ENCODE peak calls at places on chromosomes 2 and 18, in four cellular contexts. One of them, this sample, is unnamed.

GRCh38 chr2:37833420-37833819 is 91.7 kb upstream of the RMDN2 start:
- DNase-seq in HepG2: no peak
- DNase-seq in K562: no peak
- DNase-seq in HCT116: no peak
- DNase-seq in this sample: no peak

GRCh38 chr18:56083097-56083865 is 495.3 kb upstream of the TCF4 start:
- DNase-seq in K562: no peak
- DNase-seq in HepG2: no peak
- DNase-seq in HCT116: no peak
- DNase-seq in this sample: no peak

GRCh38 chr2:36513661-36514060 is 84.3 kb downstream of the FEZ2 start:
- DNase-seq in HCT116: no peak
- DNase-seq in HepG2: no peak
- DNase-seq in K562: no peak
- DNase-seq in this sample: no peak

GRCh38 chr2:159202568-159203071 is 83.9 kb downstream of the WDSUB1 start:
- DNase-seq in HCT116: no peak
- DNase-seq in K562: no peak
- DNase-seq in HepG2: peak
- DNase-seq in this sample: no peak

GRCh38 chr2:109317471-109318090 is 188.6 kb downstream of the SH3RF3 start:
- DNase-seq in HepG2: no peak
- DNase-seq in HCT116: no peak
- DNase-seq in K562: no peak
- DNase-seq in this sample: no peak

GRCh38 chr18:78638889-78639596 is 340.6 kb upstream of the SALL3 start:
- DNase-seq in HepG2: no peak
- DNase-seq in HCT116: no peak
- DNase-seq in K562: no peak
- DNase-seq in this sample: no peak

GRCh38 chr2:184455616-184456015 is 142.7 kb upstream of the ZNF804A start:
- DNase-seq in HepG2: no peak
- DNase-seq in K562: no peak
- DNase-seq in HCT116: no peak
- DNase-seq in this sample: no peak

GRCh38 chr18:77702686-77703085 is 453.0 kb downstream of the GALR1 start:
- DNase-seq in HepG2: peak
- DNase-seq in HCT116: no peak
- DNase-seq in K562: no peak
- DNase-seq in this sample: peak

GRCh38 chr2:236943841-236944513 is 141.7 kb upstream of the COPS8 start:
- DNase-seq in HepG2: no peak
- DNase-seq in K562: no peak
- DNase-seq in HCT116: no peak
- DNase-seq in this sample: no peak

GRCh38 chr2:19687260-19687659 is 214.5 kb downstream of the TTC32 start:
- DNase-seq in HCT116: no peak
- DNase-seq in K562: no peak
- DNase-seq in HepG2: no peak
- DNase-seq in this sample: no peak

GRCh38 chr18:74271656-74272055 is 20.1 kb downstream of the CYB5A start:
- DNase-seq in HepG2: no peak
- DNase-seq in K562: no peak
- DNase-seq in HCT116: no peak
- DNase-seq in this sample: no peak

GRCh38 chr18:49274188-49274714 is 186.2 kb downstream of the DYM start:
- DNase-seq in HCT116: peak
- DNase-seq in HepG2: no peak
- DNase-seq in K562: no peak
- DNase-seq in this sample: no peak

GRCh38 chr2:164112105-164112504 is 376.3 kb upstream of the FIGN start:
- DNase-seq in K562: no peak
- DNase-seq in HepG2: no peak
- DNase-seq in HCT116: no peak
- DNase-seq in this sample: no peak

GRCh38 chr18:9354256-9354655 is 19.7 kb downstream of the TWSG1 start:
- DNase-seq in HCT116: no peak
- DNase-seq in HepG2: no peak
- DNase-seq in K562: no peak
- DNase-seq in this sample: no peak

GRCh38 chr2:66443977-66444855 is 9.3 kb downstream of the MEIS1 start:
- DNase-seq in K562: no peak
- DNase-seq in HCT116: no peak
- DNase-seq in HepG2: no peak
- DNase-seq in this sample: no peak

GRCh38 chr2:232292395-232293154 is 86.0 kb upstream of the ALPP start:
- DNase-seq in HCT116: peak
- DNase-seq in K562: peak
- DNase-seq in HepG2: peak
- DNase-seq in this sample: no peak

GRCh38 chr2:120253021-120253882 is 600 bp downstream of the RALB start:
- DNase-seq in HepG2: peak
- DNase-seq in HCT116: no peak
- DNase-seq in K562: peak
- DNase-seq in this sample: no peak

GRCh38 chr18:23587220-23587642 is 925 bp upstream of the NPC1 start:
- DNase-seq in HepG2: no peak
- DNase-seq in HCT116: no peak
- DNase-seq in K562: no peak
- DNase-seq in this sample: no peak

GRCh38 chr2:168583064-168583709 is 127.1 kb downstream of the CERS6 start:
- DNase-seq in K562: no peak
- DNase-seq in HCT116: no peak
- DNase-seq in HepG2: no peak
- DNase-seq in this sample: no peak

GRCh38 chr2:42542871-42543270 is 25.6 kb upstream of the MTA3 start:
- DNase-seq in HepG2: no peak
- DNase-seq in HCT116: no peak
- DNase-seq in K562: no peak
- DNase-seq in this sample: no peak

GRCh38 chr2:119451336-119452050 is 19.8 kb downstream of the TMEM37 start:
- DNase-seq in HCT116: no peak
- DNase-seq in HepG2: no peak
- DNase-seq in K562: no peak
- DNase-seq in this sample: no peak

GRCh38 chr2:73821227-73821626 is 7.5 kb upstream of the STAMBP start:
- DNase-seq in K562: no peak
- DNase-seq in HCT116: no peak
- DNase-seq in HepG2: no peak
- DNase-seq in this sample: no peak

GRCh38 chr2:24105816-24106215 is 17.3 kb downstream of the PFN4 start:
- DNase-seq in HepG2: no peak
- DNase-seq in K562: no peak
- DNase-seq in HCT116: no peak
- DNase-seq in this sample: no peak

GRCh38 chr2:74302865-74303264 is 40.4 kb downstream of the SLC4A5 start:
- DNase-seq in HepG2: no peak
- DNase-seq in K562: no peak
- DNase-seq in HCT116: no peak
- DNase-seq in this sample: no peak

GRCh38 chr18:9137168-9138066 is 836 bp downstream of the ANKRD12 start:
- DNase-seq in HCT116: peak
- DNase-seq in K562: peak
- DNase-seq in HepG2: peak
- DNase-seq in this sample: no peak

GRCh38 chr2:6760132-6760531 is 105.6 kb downstream of the CMPK2 start:
- DNase-seq in K562: no peak
- DNase-seq in HepG2: no peak
- DNase-seq in HCT116: no peak
- DNase-seq in this sample: no peak

GRCh38 chr18:40159141-40160017 is 1795.7 kb upstream of the PIK3C3 start:
- DNase-seq in HCT116: peak
- DNase-seq in K562: no peak
- DNase-seq in HepG2: peak
- DNase-seq in this sample: no peak

GRCh38 chr18:12376034-12376717 is 851 bp downstream of the AFG3L2 start:
- DNase-seq in HCT116: no peak
- DNase-seq in HepG2: peak
- DNase-seq in K562: no peak
- DNase-seq in this sample: no peak

GRCh38 chr2:98134138-98134537 is 47.2 kb downstream of the VWA3B start:
- DNase-seq in HCT116: no peak
- DNase-seq in HepG2: no peak
- DNase-seq in K562: no peak
- DNase-seq in this sample: no peak

GRCh38 chr2:164662066-164662465 is 40.8 kb upstream of the GRB14 start:
- DNase-seq in HepG2: no peak
- DNase-seq in HCT116: no peak
- DNase-seq in K562: no peak
- DNase-seq in this sample: no peak

GRCh38 chr2:71538656-71539265 is 85.4 kb downstream of the DYSF start:
- DNase-seq in HCT116: no peak
- DNase-seq in HepG2: no peak
- DNase-seq in K562: no peak
- DNase-seq in this sample: no peak

GRCh38 chr2:7812231-7812995 is 869.4 kb upstream of the ID2 start:
- DNase-seq in HepG2: no peak
- DNase-seq in K562: no peak
- DNase-seq in HCT116: no peak
- DNase-seq in this sample: no peak

GRCh38 chr2:189427872-189428271 is 13.4 kb upstream of the WDR75 start:
- DNase-seq in HCT116: no peak
- DNase-seq in K562: no peak
- DNase-seq in HepG2: peak
- DNase-seq in this sample: no peak

GRCh38 chr18:25648724-25649260 is 296.8 kb upstream of the ZNF521 start:
- DNase-seq in K562: no peak
- DNase-seq in HepG2: no peak
- DNase-seq in HCT116: no peak
- DNase-seq in this sample: no peak

GRCh38 chr2:46847726-46848421 is 67.7 kb downstream of the MCFD2 start:
- DNase-seq in HCT116: no peak
- DNase-seq in K562: no peak
- DNase-seq in HepG2: no peak
- DNase-seq in this sample: no peak

GRCh38 chr2:220077488-220077887 is 450.1 kb downstream of the SLC4A3 start:
- DNase-seq in HepG2: no peak
- DNase-seq in K562: no peak
- DNase-seq in HCT116: no peak
- DNase-seq in this sample: no peak

GRCh38 chr2:76413436-76413835 is 702.7 kb upstream of the GCFC2 start:
- DNase-seq in HepG2: no peak
- DNase-seq in HCT116: no peak
- DNase-seq in K562: no peak
- DNase-seq in this sample: no peak
- TF ChIP-seq TCF7L2 in HepG2: no peak
- TF ChIP-seq TCF7L2 in HCT116: no peak
- TF ChIP-seq TCF7L2 in K562: no peak
- TF ChIP-seq TCF7L2 in this sample: no peak

GRCh38 chr2:128644156-128644555 is 325.5 kb upstream of the HS6ST1 start:
- DNase-seq in K562: no peak
- DNase-seq in HCT116: no peak
- DNase-seq in HepG2: no peak
- DNase-seq in this sample: no peak
- TF ChIP-seq POLR2AphosphoS5 in K562: no peak
- TF ChIP-seq POLR2AphosphoS5 in HCT116: no peak
- TF ChIP-seq POLR2AphosphoS5 in HepG2: no peak
- TF ChIP-seq POLR2AphosphoS5 in this sample: no peak

GRCh38 chr2:199922856-199923255 is 11.8 kb downstream of the C2orf69 start:
- DNase-seq in K562: no peak
- DNase-seq in HepG2: no peak
- DNase-seq in HCT116: no peak
- DNase-seq in this sample: no peak
- TF ChIP-seq TCF7L2 in K562: no peak
- TF ChIP-seq TCF7L2 in HepG2: no peak
- TF ChIP-seq TCF7L2 in HCT116: no peak
- TF ChIP-seq TCF7L2 in this sample: no peak

DNA sequence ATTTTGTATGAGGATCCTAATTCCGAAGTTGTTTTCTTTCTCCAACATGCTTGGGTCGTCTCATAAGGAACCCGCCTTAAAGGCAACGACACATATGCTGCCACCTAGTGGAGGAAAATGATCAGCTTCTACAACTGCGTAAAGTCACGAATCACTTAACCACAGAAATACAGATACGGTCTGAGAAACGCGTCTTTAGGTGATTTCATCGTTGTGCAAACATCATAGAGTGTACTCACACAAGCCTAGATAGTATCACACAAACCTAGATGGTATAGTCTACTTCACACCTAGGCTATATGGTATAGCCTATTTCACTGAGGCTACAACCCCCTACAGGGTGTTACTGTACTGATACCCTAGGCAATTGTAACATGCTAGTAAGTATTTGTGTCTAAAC is 13.1 kb downstream of the GNLY start:
- DNase-seq in K562: peak
- DNase-seq in HCT116: peak
- DNase-seq in HepG2: peak
- DNase-seq in this sample: peak
- TF ChIP-seq POLR2AphosphoS5 in K562: no peak
- TF ChIP-seq POLR2AphosphoS5 in HCT116: no peak
- TF ChIP-seq POLR2AphosphoS5 in HepG2: no peak
- TF ChIP-seq POLR2AphosphoS5 in this sample: no peak

GRCh38 chr2:96987264-96987909 is 1.0 kb upstream of the FAM178B start:
- DNase-seq in K562: no peak
- DNase-seq in HCT116: no peak
- DNase-seq in HepG2: no peak
- DNase-seq in this sample: no peak

GRCh38 chr2:96985181-96985580 is 1.2 kb downstream of the FAM178B start:
- DNase-seq in HepG2: no peak
- DNase-seq in HCT116: no peak
- DNase-seq in K562: peak
- DNase-seq in this sample: no peak

GRCh38 chr2:96985630-96986385 is 572 bp downstream of the FAM178B start:
- DNase-seq in HCT116: no peak
- DNase-seq in HepG2: no peak
- DNase-seq in K562: peak
- DNase-seq in this sample: no peak

DNA sequence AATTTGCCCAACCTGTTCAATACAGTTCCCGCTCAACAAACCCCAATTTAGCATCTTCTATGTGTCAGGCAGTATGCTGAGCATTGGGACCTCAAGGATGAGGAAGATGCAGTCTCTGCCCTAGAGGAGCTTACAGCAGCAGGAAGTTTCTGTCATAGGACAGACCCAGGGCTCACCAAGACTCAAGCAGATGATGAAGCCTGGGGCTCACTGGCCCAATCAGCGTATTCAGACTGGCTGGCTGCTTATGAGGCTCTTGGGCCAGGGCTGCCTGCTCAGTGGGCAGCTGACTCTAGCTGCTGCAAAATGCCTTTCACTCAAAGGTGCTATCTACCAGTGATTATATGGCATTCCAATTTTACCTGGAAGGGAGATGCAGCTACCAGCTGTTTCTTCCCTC is 2.1 kb downstream of the FAM178B start:
- DNase-seq in HepG2: no peak
- DNase-seq in HCT116: no peak
- DNase-seq in K562: peak
- DNase-seq in this sample: no peak
- TF ChIP-seq TCF7L2 in HepG2: no peak
- TF ChIP-seq TCF7L2 in HCT116: no peak
- TF ChIP-seq TCF7L2 in K562: no peak
- TF ChIP-seq TCF7L2 in this sample: no peak

This sample was measured in Panc1.